ENCODE peak calls at places on chromosomes 6 and 20, in ten cellular contexts. One of them, this sample, is unnamed.

GRCh38 chr20:32463642-32464400 is 105.7 kb downstream of the ASXL1 start:
- DNase-seq in activated CD4-positive, alpha-beta T cell treated with anti-CD3 and anti-CD28 coated beads, Interleukin-2, amount 50 U/mL, for 1 hour: no peak
- DNase-seq in stimulated activated CD8-positive, alpha-beta memory T cell treated with anti-CD3 and anti-CD28 coated beads, Interleukin-2, amount 100 ng/mL, for 1 hour: no peak
- DNase-seq in germinal center: no peak
- DNase-seq in H54: no peak
- DNase-seq in MM.1S: no peak
- DNase-seq in lung microvascular endothelial cell: no peak
- DNase-seq in NCI-H2171: no peak
- DNase-seq in activated CD8-positive, alpha-beta T cell treated with anti-CD3 and anti-CD28 coated beads for 36 hours: no peak
- DNase-seq in T-helper 17 cell: no peak
- DNase-seq in this sample: no peak

GRCh38 chr20:53938739-53939138 is 131.7 kb downstream of the BCAS1 start:
- DNase-seq in germinal center: no peak
- DNase-seq in MM.1S: no peak
- DNase-seq in lung microvascular endothelial cell: no peak
- DNase-seq in stimulated activated CD8-positive, alpha-beta memory T cell treated with anti-CD3 and anti-CD28 coated beads, Interleukin-2, amount 100 ng/mL, for 1 hour: no peak
- DNase-seq in activated CD8-positive, alpha-beta T cell treated with anti-CD3 and anti-CD28 coated beads for 36 hours: no peak
- DNase-seq in activated CD4-positive, alpha-beta T cell treated with anti-CD3 and anti-CD28 coated beads, Interleukin-2, amount 50 U/mL, for 1 hour: no peak
- DNase-seq in NCI-H2171: no peak
- DNase-seq in T-helper 17 cell: no peak
- DNase-seq in H54: no peak
- DNase-seq in this sample: no peak

GRCh38 chr20:53827996-53828672 is 234.5 kb upstream of the ZNF217 start:
- DNase-seq in germinal center: no peak
- DNase-seq in MM.1S: no peak
- DNase-seq in T-helper 17 cell: no peak
- DNase-seq in stimulated activated CD8-positive, alpha-beta memory T cell treated with anti-CD3 and anti-CD28 coated beads, Interleukin-2, amount 100 ng/mL, for 1 hour: no peak
- DNase-seq in lung microvascular endothelial cell: peak; percentile 44
- DNase-seq in NCI-H2171: peak; percentile 87
- DNase-seq in activated CD4-positive, alpha-beta T cell treated with anti-CD3 and anti-CD28 coated beads, Interleukin-2, amount 50 U/mL, for 1 hour: no peak
- DNase-seq in H54: no peak
- DNase-seq in activated CD8-positive, alpha-beta T cell treated with anti-CD3 and anti-CD28 coated beads for 36 hours: no peak
- DNase-seq in this sample: peak; percentile 100

GRCh38 chr20:9457055-9457454 is 57.3 kb upstream of the LAMP5 start:
- DNase-seq in activated CD4-positive, alpha-beta T cell treated with anti-CD3 and anti-CD28 coated beads, Interleukin-2, amount 50 U/mL, for 1 hour: no peak
- DNase-seq in H54: no peak
- DNase-seq in activated CD8-positive, alpha-beta T cell treated with anti-CD3 and anti-CD28 coated beads for 36 hours: no peak
- DNase-seq in NCI-H2171: no peak
- DNase-seq in T-helper 17 cell: no peak
- DNase-seq in MM.1S: peak; percentile 19
- DNase-seq in lung microvascular endothelial cell: no peak
- DNase-seq in germinal center: no peak
- DNase-seq in stimulated activated CD8-positive, alpha-beta memory T cell treated with anti-CD3 and anti-CD28 coated beads, Interleukin-2, amount 100 ng/mL, for 1 hour: no peak
- DNase-seq in this sample: no peak

GRCh38 chr6:145823322-145823944 is 8.8 kb upstream of the FBXO30 start:
- DNase-seq in activated CD4-positive, alpha-beta T cell treated with anti-CD3 and anti-CD28 coated beads, Interleukin-2, amount 50 U/mL, for 1 hour: no peak
- DNase-seq in H54: no peak
- DNase-seq in activated CD8-positive, alpha-beta T cell treated with anti-CD3 and anti-CD28 coated beads for 36 hours: peak; percentile 23
- DNase-seq in T-helper 17 cell: no peak
- DNase-seq in NCI-H2171: no peak
- DNase-seq in stimulated activated CD8-positive, alpha-beta memory T cell treated with anti-CD3 and anti-CD28 coated beads, Interleukin-2, amount 100 ng/mL, for 1 hour: no peak
- DNase-seq in lung microvascular endothelial cell: no peak
- DNase-seq in MM.1S: no peak
- DNase-seq in germinal center: no peak
- DNase-seq in this sample: no peak

GRCh38 chr20:8152183-8152582 is 20.1 kb downstream of the PLCB1 start:
- DNase-seq in activated CD4-positive, alpha-beta T cell treated with anti-CD3 and anti-CD28 coated beads, Interleukin-2, amount 50 U/mL, for 1 hour: no peak
- DNase-seq in lung microvascular endothelial cell: peak; percentile 23
- DNase-seq in activated CD8-positive, alpha-beta T cell treated with anti-CD3 and anti-CD28 coated beads for 36 hours: no peak
- DNase-seq in NCI-H2171: no peak
- DNase-seq in germinal center: no peak
- DNase-seq in H54: no peak
- DNase-seq in MM.1S: no peak
- DNase-seq in stimulated activated CD8-positive, alpha-beta memory T cell treated with anti-CD3 and anti-CD28 coated beads, Interleukin-2, amount 100 ng/mL, for 1 hour: no peak
- DNase-seq in T-helper 17 cell: no peak
- DNase-seq in this sample: peak; percentile 66

GRCh38 chr6:53239526-53239925 is 90.9 kb upstream of the GCM1 start:
- DNase-seq in lung microvascular endothelial cell: no peak
- DNase-seq in MM.1S: no peak
- DNase-seq in NCI-H2171: no peak
- DNase-seq in T-helper 17 cell: no peak
- DNase-seq in activated CD4-positive, alpha-beta T cell treated with anti-CD3 and anti-CD28 coated beads, Interleukin-2, amount 50 U/mL, for 1 hour: no peak
- DNase-seq in stimulated activated CD8-positive, alpha-beta memory T cell treated with anti-CD3 and anti-CD28 coated beads, Interleukin-2, amount 100 ng/mL, for 1 hour: no peak
- DNase-seq in activated CD8-positive, alpha-beta T cell treated with anti-CD3 and anti-CD28 coated beads for 36 hours: no peak
- DNase-seq in H54: no peak
- DNase-seq in germinal center: no peak
- DNase-seq in this sample: no peak

GRCh38 chr6:57162516-57162915 is 9.6 kb upstream of the BAG2 start:
- DNase-seq in lung microvascular endothelial cell: no peak
- DNase-seq in MM.1S: no peak
- DNase-seq in activated CD4-positive, alpha-beta T cell treated with anti-CD3 and anti-CD28 coated beads, Interleukin-2, amount 50 U/mL, for 1 hour: no peak
- DNase-seq in germinal center: no peak
- DNase-seq in stimulated activated CD8-positive, alpha-beta memory T cell treated with anti-CD3 and anti-CD28 coated beads, Interleukin-2, amount 100 ng/mL, for 1 hour: no peak
- DNase-seq in NCI-H2171: no peak
- DNase-seq in T-helper 17 cell: no peak
- DNase-seq in activated CD8-positive, alpha-beta T cell treated with anti-CD3 and anti-CD28 coated beads for 36 hours: no peak
- DNase-seq in H54: no peak
- DNase-seq in this sample: no peak

GRCh38 chr6:117414770-117415169 is 11.0 kb downstream of the ROS1 start:
- DNase-seq in T-helper 17 cell: no peak
- DNase-seq in germinal center: no peak
- DNase-seq in activated CD4-positive, alpha-beta T cell treated with anti-CD3 and anti-CD28 coated beads, Interleukin-2, amount 50 U/mL, for 1 hour: no peak
- DNase-seq in NCI-H2171: no peak
- DNase-seq in lung microvascular endothelial cell: no peak
- DNase-seq in activated CD8-positive, alpha-beta T cell treated with anti-CD3 and anti-CD28 coated beads for 36 hours: no peak
- DNase-seq in H54: no peak
- DNase-seq in stimulated activated CD8-positive, alpha-beta memory T cell treated with anti-CD3 and anti-CD28 coated beads, Interleukin-2, amount 100 ng/mL, for 1 hour: no peak
- DNase-seq in MM.1S: no peak
- DNase-seq in this sample: peak; percentile 4

GRCh38 chr6:40755749-40756452 is 168.7 kb upstream of the LRFN2 start:
- DNase-seq in stimulated activated CD8-positive, alpha-beta memory T cell treated with anti-CD3 and anti-CD28 coated beads, Interleukin-2, amount 100 ng/mL, for 1 hour: no peak
- DNase-seq in T-helper 17 cell: no peak
- DNase-seq in lung microvascular endothelial cell: no peak
- DNase-seq in H54: peak; percentile 61
- DNase-seq in MM.1S: no peak
- DNase-seq in activated CD4-positive, alpha-beta T cell treated with anti-CD3 and anti-CD28 coated beads, Interleukin-2, amount 50 U/mL, for 1 hour: no peak
- DNase-seq in germinal center: peak; percentile 34
- DNase-seq in NCI-H2171: no peak
- DNase-seq in activated CD8-positive, alpha-beta T cell treated with anti-CD3 and anti-CD28 coated beads for 36 hours: peak; percentile 26
- DNase-seq in this sample: no peak

GRCh38 chr6:96542702-96543101 is 20.2 kb upstream of the FHL5 start:
- DNase-seq in T-helper 17 cell: no peak
- DNase-seq in activated CD8-positive, alpha-beta T cell treated with anti-CD3 and anti-CD28 coated beads for 36 hours: no peak
- DNase-seq in activated CD4-positive, alpha-beta T cell treated with anti-CD3 and anti-CD28 coated beads, Interleukin-2, amount 50 U/mL, for 1 hour: no peak
- DNase-seq in NCI-H2171: peak; percentile 15
- DNase-seq in lung microvascular endothelial cell: peak; percentile 11
- DNase-seq in stimulated activated CD8-positive, alpha-beta memory T cell treated with anti-CD3 and anti-CD28 coated beads, Interleukin-2, amount 100 ng/mL, for 1 hour: no peak
- DNase-seq in H54: no peak
- DNase-seq in MM.1S: no peak
- DNase-seq in germinal center: no peak
- DNase-seq in this sample: peak; percentile 15

GRCh38 chr6:132190815-132191175 is 210.5 kb downstream of the MOXD1 start:
- DNase-seq in T-helper 17 cell: no peak
- DNase-seq in H54: no peak
- DNase-seq in activated CD8-positive, alpha-beta T cell treated with anti-CD3 and anti-CD28 coated beads for 36 hours: no peak
- DNase-seq in germinal center: no peak
- DNase-seq in MM.1S: no peak
- DNase-seq in activated CD4-positive, alpha-beta T cell treated with anti-CD3 and anti-CD28 coated beads, Interleukin-2, amount 50 U/mL, for 1 hour: no peak
- DNase-seq in stimulated activated CD8-positive, alpha-beta memory T cell treated with anti-CD3 and anti-CD28 coated beads, Interleukin-2, amount 100 ng/mL, for 1 hour: no peak
- DNase-seq in NCI-H2171: no peak
- DNase-seq in lung microvascular endothelial cell: peak; percentile 62
- DNase-seq in this sample: peak; percentile 83

GRCh38 chr6:11043961-11044711 is at the start of gene ELOVL2:
- DNase-seq in lung microvascular endothelial cell: peak; percentile 68
- DNase-seq in MM.1S: peak; percentile 14
- DNase-seq in H54: peak; percentile 63
- DNase-seq in activated CD4-positive, alpha-beta T cell treated with anti-CD3 and anti-CD28 coated beads, Interleukin-2, amount 50 U/mL, for 1 hour: peak; percentile 1
- DNase-seq in stimulated activated CD8-positive, alpha-beta memory T cell treated with anti-CD3 and anti-CD28 coated beads, Interleukin-2, amount 100 ng/mL, for 1 hour: no peak
- DNase-seq in germinal center: peak; percentile 59
- DNase-seq in T-helper 17 cell: peak; percentile 8
- DNase-seq in activated CD8-positive, alpha-beta T cell treated with anti-CD3 and anti-CD28 coated beads for 36 hours: peak; percentile 25
- DNase-seq in NCI-H2171: no peak
- DNase-seq in this sample: peak; percentile 53

GRCh38 chr6:131390322-131390721 is 182.7 kb upstream of the ARG1 start:
- DNase-seq in stimulated activated CD8-positive, alpha-beta memory T cell treated with anti-CD3 and anti-CD28 coated beads, Interleukin-2, amount 100 ng/mL, for 1 hour: no peak
- DNase-seq in NCI-H2171: no peak
- DNase-seq in activated CD8-positive, alpha-beta T cell treated with anti-CD3 and anti-CD28 coated beads for 36 hours: no peak
- DNase-seq in MM.1S: no peak
- DNase-seq in lung microvascular endothelial cell: no peak
- DNase-seq in H54: no peak
- DNase-seq in T-helper 17 cell: no peak
- DNase-seq in activated CD4-positive, alpha-beta T cell treated with anti-CD3 and anti-CD28 coated beads, Interleukin-2, amount 50 U/mL, for 1 hour: no peak
- DNase-seq in germinal center: no peak
- DNase-seq in this sample: no peak

GRCh38 chr20:19967441-19967840 is 49.7 kb upstream of the NAA20 start:
- DNase-seq in stimulated activated CD8-positive, alpha-beta memory T cell treated with anti-CD3 and anti-CD28 coated beads, Interleukin-2, amount 100 ng/mL, for 1 hour: no peak
- DNase-seq in activated CD8-positive, alpha-beta T cell treated with anti-CD3 and anti-CD28 coated beads for 36 hours: no peak
- DNase-seq in NCI-H2171: no peak
- DNase-seq in T-helper 17 cell: no peak
- DNase-seq in MM.1S: no peak
- DNase-seq in H54: no peak
- DNase-seq in germinal center: no peak
- DNase-seq in activated CD4-positive, alpha-beta T cell treated with anti-CD3 and anti-CD28 coated beads, Interleukin-2, amount 50 U/mL, for 1 hour: no peak
- DNase-seq in lung microvascular endothelial cell: no peak
- DNase-seq in this sample: no peak

GRCh38 chr6:87183687-87184086 is 28.3 kb downstream of the ZNF292 start:
- DNase-seq in stimulated activated CD8-positive, alpha-beta memory T cell treated with anti-CD3 and anti-CD28 coated beads, Interleukin-2, amount 100 ng/mL, for 1 hour: no peak
- DNase-seq in T-helper 17 cell: no peak
- DNase-seq in lung microvascular endothelial cell: no peak
- DNase-seq in NCI-H2171: no peak
- DNase-seq in H54: no peak
- DNase-seq in germinal center: no peak
- DNase-seq in MM.1S: no peak
- DNase-seq in activated CD4-positive, alpha-beta T cell treated with anti-CD3 and anti-CD28 coated beads, Interleukin-2, amount 50 U/mL, for 1 hour: no peak
- DNase-seq in activated CD8-positive, alpha-beta T cell treated with anti-CD3 and anti-CD28 coated beads for 36 hours: no peak
- DNase-seq in this sample: peak; percentile 48

GRCh38 chr6:118750143-118750542 is 98.8 kb upstream of the CEP85L start:
- DNase-seq in MM.1S: no peak
- DNase-seq in lung microvascular endothelial cell: no peak
- DNase-seq in H54: no peak
- DNase-seq in activated CD4-positive, alpha-beta T cell treated with anti-CD3 and anti-CD28 coated beads, Interleukin-2, amount 50 U/mL, for 1 hour: no peak
- DNase-seq in T-helper 17 cell: no peak
- DNase-seq in activated CD8-positive, alpha-beta T cell treated with anti-CD3 and anti-CD28 coated beads for 36 hours: peak; percentile 35
- DNase-seq in germinal center: no peak
- DNase-seq in stimulated activated CD8-positive, alpha-beta memory T cell treated with anti-CD3 and anti-CD28 coated beads, Interleukin-2, amount 100 ng/mL, for 1 hour: no peak
- DNase-seq in NCI-H2171: no peak
- DNase-seq in this sample: no peak

GRCh38 chr6:108622601-108623335 is 62.1 kb downstream of the FOXO3 start:
- DNase-seq in H54: peak; percentile 19
- DNase-seq in lung microvascular endothelial cell: no peak
- DNase-seq in stimulated activated CD8-positive, alpha-beta memory T cell treated with anti-CD3 and anti-CD28 coated beads, Interleukin-2, amount 100 ng/mL, for 1 hour: no peak
- DNase-seq in activated CD8-positive, alpha-beta T cell treated with anti-CD3 and anti-CD28 coated beads for 36 hours: no peak
- DNase-seq in germinal center: no peak
- DNase-seq in T-helper 17 cell: no peak
- DNase-seq in MM.1S: no peak
- DNase-seq in NCI-H2171: no peak
- DNase-seq in activated CD4-positive, alpha-beta T cell treated with anti-CD3 and anti-CD28 coated beads, Interleukin-2, amount 50 U/mL, for 1 hour: no peak
- DNase-seq in this sample: peak; percentile 93

GRCh38 chr6:111605100-111605748 is 454 bp downstream of the TRAF3IP2 start:
- DNase-seq in MM.1S: peak; percentile 54
- DNase-seq in germinal center: peak; percentile 40
- DNase-seq in NCI-H2171: no peak
- DNase-seq in activated CD4-positive, alpha-beta T cell treated with anti-CD3 and anti-CD28 coated beads, Interleukin-2, amount 50 U/mL, for 1 hour: peak; percentile 11
- DNase-seq in T-helper 17 cell: no peak
- DNase-seq in H54: no peak
- DNase-seq in activated CD8-positive, alpha-beta T cell treated with anti-CD3 and anti-CD28 coated beads for 36 hours: peak; percentile 48
- DNase-seq in lung microvascular endothelial cell: peak; percentile 72
- DNase-seq in stimulated activated CD8-positive, alpha-beta memory T cell treated with anti-CD3 and anti-CD28 coated beads, Interleukin-2, amount 100 ng/mL, for 1 hour: no peak
- DNase-seq in this sample: peak; percentile 97

GRCh38 chr6:2767327-2767985 is 2.3 kb downstream of the WRNIP1 start:
- DNase-seq in germinal center: no peak
- DNase-seq in T-helper 17 cell: no peak
- DNase-seq in activated CD4-positive, alpha-beta T cell treated with anti-CD3 and anti-CD28 coated beads, Interleukin-2, amount 50 U/mL, for 1 hour: no peak
- DNase-seq in H54: no peak
- DNase-seq in lung microvascular endothelial cell: no peak
- DNase-seq in NCI-H2171: no peak
- DNase-seq in activated CD8-positive, alpha-beta T cell treated with anti-CD3 and anti-CD28 coated beads for 36 hours: no peak
- DNase-seq in stimulated activated CD8-positive, alpha-beta memory T cell treated with anti-CD3 and anti-CD28 coated beads, Interleukin-2, amount 100 ng/mL, for 1 hour: no peak
- DNase-seq in MM.1S: no peak
- DNase-seq in this sample: no peak

GRCh38 chr20:4800131-4800530 is 78.4 kb downstream of the PRND start:
- DNase-seq in NCI-H2171: no peak
- DNase-seq in lung microvascular endothelial cell: no peak
- DNase-seq in germinal center: no peak
- DNase-seq in activated CD4-positive, alpha-beta T cell treated with anti-CD3 and anti-CD28 coated beads, Interleukin-2, amount 50 U/mL, for 1 hour: no peak
- DNase-seq in T-helper 17 cell: no peak
- DNase-seq in MM.1S: no peak
- DNase-seq in stimulated activated CD8-positive, alpha-beta memory T cell treated with anti-CD3 and anti-CD28 coated beads, Interleukin-2, amount 100 ng/mL, for 1 hour: no peak
- DNase-seq in H54: no peak
- DNase-seq in activated CD8-positive, alpha-beta T cell treated with anti-CD3 and anti-CD28 coated beads for 36 hours: no peak
- DNase-seq in this sample: no peak

GRCh38 chr6:165718486-165718885 is 55.4 kb upstream of the PDE10A start:
- DNase-seq in germinal center: no peak
- DNase-seq in H54: no peak
- DNase-seq in NCI-H2171: no peak
- DNase-seq in lung microvascular endothelial cell: peak; percentile 47
- DNase-seq in MM.1S: no peak
- DNase-seq in activated CD4-positive, alpha-beta T cell treated with anti-CD3 and anti-CD28 coated beads, Interleukin-2, amount 50 U/mL, for 1 hour: no peak
- DNase-seq in activated CD8-positive, alpha-beta T cell treated with anti-CD3 and anti-CD28 coated beads for 36 hours: no peak
- DNase-seq in T-helper 17 cell: no peak
- DNase-seq in stimulated activated CD8-positive, alpha-beta memory T cell treated with anti-CD3 and anti-CD28 coated beads, Interleukin-2, amount 100 ng/mL, for 1 hour: no peak
- DNase-seq in this sample: peak; percentile 45

GRCh38 chr6:6707143-6707542 is 118.6 kb downstream of the LY86 start:
- DNase-seq in lung microvascular endothelial cell: no peak
- DNase-seq in activated CD8-positive, alpha-beta T cell treated with anti-CD3 and anti-CD28 coated beads for 36 hours: no peak
- DNase-seq in H54: no peak
- DNase-seq in germinal center: no peak
- DNase-seq in activated CD4-positive, alpha-beta T cell treated with anti-CD3 and anti-CD28 coated beads, Interleukin-2, amount 50 U/mL, for 1 hour: no peak
- DNase-seq in MM.1S: no peak
- DNase-seq in stimulated activated CD8-positive, alpha-beta memory T cell treated with anti-CD3 and anti-CD28 coated beads, Interleukin-2, amount 100 ng/mL, for 1 hour: no peak
- DNase-seq in NCI-H2171: no peak
- DNase-seq in T-helper 17 cell: no peak
- DNase-seq in this sample: no peak

GRCh38 chr20:41245086-41245707 is 72.3 kb downstream of the ZHX3 start:
- DNase-seq in activated CD4-positive, alpha-beta T cell treated with anti-CD3 and anti-CD28 coated beads, Interleukin-2, amount 50 U/mL, for 1 hour: no peak
- DNase-seq in NCI-H2171: no peak
- DNase-seq in MM.1S: no peak
- DNase-seq in lung microvascular endothelial cell: peak; percentile 65
- DNase-seq in T-helper 17 cell: no peak
- DNase-seq in germinal center: no peak
- DNase-seq in activated CD8-positive, alpha-beta T cell treated with anti-CD3 and anti-CD28 coated beads for 36 hours: peak; percentile 43
- DNase-seq in H54: no peak
- DNase-seq in stimulated activated CD8-positive, alpha-beta memory T cell treated with anti-CD3 and anti-CD28 coated beads, Interleukin-2, amount 100 ng/mL, for 1 hour: no peak
- DNase-seq in this sample: peak; percentile 53

GRCh38 chr20:634526-634925 is 18.5 kb downstream of the SRXN1 start:
- DNase-seq in MM.1S: no peak
- DNase-seq in T-helper 17 cell: no peak
- DNase-seq in NCI-H2171: peak; percentile 49
- DNase-seq in germinal center: no peak
- DNase-seq in H54: no peak
- DNase-seq in stimulated activated CD8-positive, alpha-beta memory T cell treated with anti-CD3 and anti-CD28 coated beads, Interleukin-2, amount 100 ng/mL, for 1 hour: no peak
- DNase-seq in lung microvascular endothelial cell: no peak
- DNase-seq in activated CD4-positive, alpha-beta T cell treated with anti-CD3 and anti-CD28 coated beads, Interleukin-2, amount 50 U/mL, for 1 hour: no peak
- DNase-seq in activated CD8-positive, alpha-beta T cell treated with anti-CD3 and anti-CD28 coated beads for 36 hours: no peak
- DNase-seq in this sample: no peak

GRCh38 chr20:36320261-36320897 is 14.2 kb downstream of the DLGAP4 start:
- DNase-seq in activated CD8-positive, alpha-beta T cell treated with anti-CD3 and anti-CD28 coated beads for 36 hours: no peak
- DNase-seq in NCI-H2171: no peak
- DNase-seq in germinal center: no peak
- DNase-seq in MM.1S: no peak
- DNase-seq in stimulated activated CD8-positive, alpha-beta memory T cell treated with anti-CD3 and anti-CD28 coated beads, Interleukin-2, amount 100 ng/mL, for 1 hour: no peak
- DNase-seq in activated CD4-positive, alpha-beta T cell treated with anti-CD3 and anti-CD28 coated beads, Interleukin-2, amount 50 U/mL, for 1 hour: no peak
- DNase-seq in lung microvascular endothelial cell: no peak
- DNase-seq in T-helper 17 cell: no peak
- DNase-seq in H54: no peak
- DNase-seq in this sample: no peak

GRCh38 chr6:130933712-130934200 is 106.5 kb downstream of the SMLR1 start:
- DNase-seq in lung microvascular endothelial cell: no peak
- DNase-seq in stimulated activated CD8-positive, alpha-beta memory T cell treated with anti-CD3 and anti-CD28 coated beads, Interleukin-2, amount 100 ng/mL, for 1 hour: no peak
- DNase-seq in H54: no peak
- DNase-seq in activated CD8-positive, alpha-beta T cell treated with anti-CD3 and anti-CD28 coated beads for 36 hours: no peak
- DNase-seq in T-helper 17 cell: no peak
- DNase-seq in NCI-H2171: no peak
- DNase-seq in germinal center: no peak
- DNase-seq in activated CD4-positive, alpha-beta T cell treated with anti-CD3 and anti-CD28 coated beads, Interleukin-2, amount 50 U/mL, for 1 hour: no peak
- DNase-seq in MM.1S: no peak
- DNase-seq in this sample: peak; percentile 50

GRCh38 chr6:99026135-99026534 is 78.4 kb upstream of the FBXL4 start:
- DNase-seq in lung microvascular endothelial cell: peak; percentile 11
- DNase-seq in activated CD4-positive, alpha-beta T cell treated with anti-CD3 and anti-CD28 coated beads, Interleukin-2, amount 50 U/mL, for 1 hour: no peak
- DNase-seq in T-helper 17 cell: no peak
- DNase-seq in NCI-H2171: no peak
- DNase-seq in MM.1S: no peak
- DNase-seq in H54: no peak
- DNase-seq in germinal center: no peak
- DNase-seq in activated CD8-positive, alpha-beta T cell treated with anti-CD3 and anti-CD28 coated beads for 36 hours: no peak
- DNase-seq in stimulated activated CD8-positive, alpha-beta memory T cell treated with anti-CD3 and anti-CD28 coated beads, Interleukin-2, amount 100 ng/mL, for 1 hour: no peak
- DNase-seq in this sample: no peak

This sample was measured in fibroblast of pulmonary artery.